ENCODE peak calls at places on chromosomes 12 and 14, in nine cellular contexts. U, T, X, H, G, L, E, J and S are unnamed samples.

GRCh38 chr12:68138480-68138879 is 21.1 kb downstream of the IFNG start:
- DNase-seq in U (no peak), G (no peak), T (no peak), H (no peak), X (no peak), J (no peak), E (no peak), L (no peak), S (no peak)

GRCh38 chr12:7144414-7145120 is 14.4 kb downstream of the CLSTN3 start:
- DNase-seq in G (no peak), L (peak; percentile 31), U (peak; percentile 63), J (peak; percentile 68), H (peak; percentile 42), E (no peak), X (no peak), T (peak; percentile 48), S (no peak)

GRCh38 chr12:7090222-7090998 is 1.8 kb downstream of the C1R start:
- DNase-seq in G (no peak), T (no peak), J (peak; percentile 68), U (no peak), H (no peak), E (no peak), L (no peak), X (no peak), S (peak; percentile 21)

GRCh38 chr14:96090441-96091148 is 51.4 kb downstream of the C14orf132 start:
- DNase-seq in X (no peak), L (peak; percentile 72), G (no peak), J (peak; percentile 53), E (no peak), T (no peak), H (no peak), U (no peak), S (peak; percentile 69)

GRCh38 chr12:71967176-71967575 is 28.5 kb downstream of the TPH2 start:
- DNase-seq in U (no peak), G (no peak), E (no peak), H (no peak), J (no peak), L (no peak), T (no peak), X (no peak), S (no peak)

GRCh38 chr12:38905480-38906351 is at the start of gene CPNE8:
- DNase-seq in G (peak; percentile 69), L (peak; percentile 19), T (peak; percentile 59), E (peak; percentile 41), X (peak; percentile 35), J (peak; percentile 50), H (peak; percentile 78), U (peak; percentile 82), S (peak; percentile 86)

GRCh38 chr12:114743289-114743688 is 59.3 kb upstream of the TBX3 start:
- DNase-seq in E (no peak), U (no peak), L (no peak), G (no peak), J (no peak), H (no peak), X (no peak), T (no peak), S (no peak)

GRCh38 chr14:91517013-91517412 is 6.9 kb upstream of the PPP4R3A start:
- DNase-seq in E (no peak), H (no peak), X (no peak), G (no peak), T (no peak), L (no peak), J (no peak), U (no peak), S (no peak)

GRCh38 chr14:101733211-101733610 is 28.3 kb upstream of the PPP2R5C start:
- DNase-seq in H (no peak), U (no peak), T (peak; percentile 77), E (no peak), G (peak; percentile 21), X (no peak), J (peak; percentile 58), L (no peak), S (no peak)

GRCh38 chr12:45302621-45303020 is 86.7 kb downstream of the ANO6 start:
- DNase-seq in T (no peak), H (no peak), J (no peak), L (no peak), G (no peak), X (no peak), E (no peak), U (no peak), S (no peak)

GRCh38 chr12:23204933-23205778 is 580.2 kb downstream of the ETNK1 start:
- DNase-seq in J (peak; percentile 86), H (peak; percentile 56), G (peak; percentile 19), X (no peak), U (peak; percentile 18), T (peak; percentile 47), L (peak; percentile 65), E (no peak), S (peak; percentile 51)

GRCh38 chr14:63717704-63718103 is 10.2 kb downstream of the SGPP1 start:
- DNase-seq in E (no peak), H (no peak), G (no peak), X (no peak), U (no peak), L (peak; percentile 24), T (peak; percentile 23), J (peak; percentile 22), S (no peak)

GRCh38 chr12:18135086-18135485 is 45.1 kb upstream of the RERGL start:
- DNase-seq in L (no peak), E (no peak), J (peak; percentile 27), T (no peak), U (no peak), G (no peak), X (no peak), H (no peak), S (no peak)

GRCh38 chr14:54665938-54666337 is 99.0 kb downstream of the SAMD4A start:
- DNase-seq in H (no peak), X (no peak), E (no peak), U (no peak), J (no peak), G (no peak), L (no peak), T (no peak), S (no peak)

GRCh38 chr12:29157486-29157946 is 8.4 kb downstream of the FAR2 start:
- DNase-seq in H (no peak), G (no peak), L (no peak), E (no peak), X (no peak), J (peak; percentile 82), T (peak; percentile 68), U (no peak), S (no peak)